ENCODE peak calls at places on chromosomes 13 and 19, in ten cellular contexts. T, I, K, S, W, Z, M, E, H and Q are unnamed samples.

GRCh38 chr19:22144394-22144793 is 52.4 kb downstream of the ZNF676 start:
- DNase-seq in T (no peak), I (no peak), K (no peak), S (no peak), W (no peak), Z (no peak), M (no peak), E (no peak), H (no peak), Q (no peak)

GRCh38 chr13:30274083-30274482 is 33.3 kb downstream of the KATNAL1 start:
- DNase-seq in T (no peak), I (no peak), K (no peak), S (no peak), W (no peak), Z (no peak), M (no peak), E (no peak), H (no peak), Q (no peak)

GRCh38 chr13:110819203-110820014 is 95.5 kb downstream of the ANKRD10 start:
- DNase-seq in T (peak), I (peak), K (peak), S (peak), W (peak), Z (peak), M (peak), E (peak), H (peak), Q (peak)

GRCh38 chr13:73975767-73976166 is 158.4 kb downstream of the KLF12 start:
- DNase-seq in T (no peak), I (no peak), K (no peak), S (no peak), W (no peak), Z (no peak), M (no peak), E (no peak), H (no peak), Q (no peak)

GRCh38 chr13:113584870-113585671 is 518 bp downstream of the TFDP1 start:
- DNase-seq in T (peak), I (no peak), K (no peak), S (no peak), W (no peak), Z (peak), M (no peak), E (no peak), H (peak), Q (peak)

GRCh38 chr13:99967884-99968520 is 3.6 kb downstream of the ZIC5 start:
- DNase-seq in T (no peak), I (no peak), K (peak), S (no peak), W (no peak), Z (no peak), M (no peak), E (peak), H (no peak), Q (no peak)

GRCh38 chr19:2309734-2310362 is 1.9 kb upstream of the LINGO3 start:
- DNase-seq in T (no peak), I (no peak), K (no peak), S (no peak), W (no peak), Z (no peak), M (no peak), E (no peak), H (no peak), Q (no peak)

GRCh38 chr13:44969858-44970484 is 19.3 kb downstream of the NUFIP1 start:
- DNase-seq in T (no peak), I (peak), K (no peak), S (peak), W (no peak), Z (no peak), M (no peak), E (peak), H (peak), Q (no peak)

GRCh38 chr19:36373638-36374156 is 5.3 kb downstream of the ZFP14 start:
- DNase-seq in T (no peak), I (no peak), K (no peak), S (no peak), W (no peak), Z (no peak), M (no peak), E (no peak), H (no peak), Q (no peak)

GRCh38 chr19:44943801-44944249 is 1.8 kb downstream of the APOC4 start:
- DNase-seq in T (no peak), I (peak), K (no peak), S (no peak), W (no peak), Z (peak), M (no peak), E (no peak), H (no peak), Q (no peak)

GRCh38 chr13:21014666-21015170 is 46.7 kb downstream of the LATS2 start:
- DNase-seq in T (no peak), I (no peak), K (no peak), S (peak), W (no peak), Z (no peak), M (no peak), E (no peak), H (no peak), Q (no peak)

GRCh38 chr19:55586976-55587668 is 6.5 kb upstream of the ZNF579 start:
- DNase-seq in T (peak), I (no peak), K (peak), S (peak), W (peak), Z (peak), M (peak), E (peak), H (peak), Q (peak)

GRCh38 chr13:46804391-46804815 is 7.4 kb upstream of the ESD start:
- DNase-seq in T (no peak), I (no peak), K (no peak), S (peak), W (no peak), Z (no peak), M (no peak), E (no peak), H (no peak), Q (no peak)

GRCh38 chr13:85543144-85543543 is 256.1 kb downstream of the SLITRK6 start:
- DNase-seq in T (no peak), I (no peak), K (no peak), S (no peak), W (no peak), Z (no peak), M (no peak), E (no peak), H (peak), Q (no peak)

GRCh38 chr13:31110169-31110568 is 51.5 kb downstream of the HSPH1 start:
- DNase-seq in T (no peak), I (no peak), K (no peak), S (no peak), W (no peak), Z (no peak), M (no peak), E (no peak), H (no peak), Q (no peak)

GRCh38 chr19:53988981-53989380 is 2.5 kb upstream of the CACNG6 start:
- DNase-seq in T (no peak), I (no peak), K (no peak), S (no peak), W (no peak), Z (no peak), M (no peak), E (no peak), H (no peak), Q (no peak)

GRCh38 chr13:97266734-97267417 is 44.7 kb downstream of the MBNL2 start:
- DNase-seq in T (no peak), I (no peak), K (no peak), S (no peak), W (no peak), Z (no peak), M (no peak), E (no peak), H (no peak), Q (no peak)

GRCh38 chr13:59422646-59423045 is 741.1 kb downstream of the DIAPH3 start:
- DNase-seq in T (no peak), I (no peak), K (no peak), S (no peak), W (no peak), Z (no peak), M (no peak), E (no peak), H (no peak), Q (no peak)